ENCODE peak calls at places on chromosomes 1 and 21, in five cellular contexts. S is A549, Y is ovary, N is uterus, E is tibial nerve. Q is an unnamed sample.

GRCh38 chr1:45923343-45923742 is 119.9 kb downstream of the MAST2 start:
- DNase-seq in Y (no peak), E (no peak), N (no peak), S (no peak), Q (no peak)

GRCh38 chr1:24022611-24023359 is 42.7 kb upstream of the SRSF10 start:
- DNase-seq in S (peak; percentile 79), N (peak; percentile 61), E (no peak), Y (no peak), Q (no peak)

GRCh38 chr1:198577444-198577843 is 37.0 kb upstream of the ATP6V1G3 start:
- DNase-seq in S (no peak), N (no peak), Y (no peak), E (no peak), Q (no peak)

GRCh38 chr1:226050133-226050532 is 12.4 kb upstream of the H3-3A start:
- DNase-seq in E (no peak), Y (no peak), N (no peak), S (no peak), Q (no peak)

GRCh38 chr1:218524986-218525385 is 179.8 kb downstream of the TGFB2 start:
- DNase-seq in Y (no peak), N (no peak), E (no peak), S (no peak), Q (no peak)

GRCh38 chr1:145804235-145805045 is 19.5 kb downstream of the RNF115 start:
- DNase-seq in Y (no peak), E (no peak), N (no peak), S (no peak), Q (no peak)

GRCh38 chr1:111354584-111354983 is 63.9 kb downstream of the CHIA start:
- DNase-seq in N (no peak), S (no peak), E (no peak), Y (no peak), Q (no peak)

GRCh38 chr1:75233302-75233929 is 99.2 kb downstream of the LHX8 start:
- DNase-seq in Y (no peak), E (no peak), N (no peak), S (peak; percentile 2), Q (no peak)

GRCh38 chr1:53697671-53698380 is 41.1 kb downstream of the GLIS1 start:
- DNase-seq in Y (no peak), E (no peak), N (peak; percentile 27), S (no peak), Q (no peak)

GRCh38 chr1:98019747-98020146 is 98.9 kb upstream of the DPYD start:
- DNase-seq in Y (no peak), N (no peak), E (no peak), S (no peak), Q (no peak)

DNA sequence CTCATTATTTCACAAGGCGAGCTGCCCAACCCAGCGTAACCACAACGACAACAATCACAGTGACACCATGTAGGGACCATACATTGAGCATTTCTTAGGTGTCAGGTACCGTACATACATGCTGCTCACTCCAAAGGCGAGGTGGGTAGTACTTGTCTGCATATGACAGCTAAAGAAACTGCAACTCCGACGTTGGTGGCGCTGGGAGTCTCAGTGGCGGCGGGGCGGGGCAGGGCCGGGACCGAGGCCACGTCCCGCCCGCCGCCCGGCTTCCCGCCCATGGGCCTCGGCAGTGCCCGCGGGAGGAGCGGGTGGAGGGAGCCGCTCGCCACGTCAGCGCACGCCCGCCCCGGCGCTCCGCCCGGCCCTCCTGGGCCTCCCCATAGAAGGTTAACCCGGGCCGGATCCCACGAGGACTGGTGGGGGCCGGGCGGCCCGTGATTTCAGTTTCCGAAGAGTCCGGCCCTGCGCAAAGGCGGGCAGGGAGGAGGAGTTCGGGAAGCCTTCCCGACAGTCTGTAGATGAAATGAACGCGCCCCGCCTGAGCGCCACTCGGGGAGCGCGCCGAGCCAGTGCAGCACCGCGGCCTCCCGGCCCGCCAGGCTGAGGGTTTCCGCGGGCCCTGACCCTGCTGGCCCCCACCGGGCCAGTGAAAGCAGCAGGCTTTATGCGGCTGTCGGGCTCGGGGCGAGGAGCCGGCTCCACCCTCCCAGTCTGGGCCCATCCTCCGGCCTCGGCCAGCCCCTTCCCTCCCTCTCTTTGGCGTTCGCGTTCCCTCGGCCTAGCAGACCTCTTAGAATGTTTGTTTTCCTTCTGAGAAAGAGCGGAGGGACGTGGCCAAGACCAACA is 119.8 kb upstream of the JUN start:
- DNase-seq in E (peak; percentile 91), S (peak; percentile 56), N (peak; percentile 95), Y (peak; percentile 93), Q (peak; percentile 98)
- TF ChIP-seq POLR2A in E (peak; percentile 87), S (peak; percentile 80), N (peak; percentile 93), Y (peak; percentile 88), Q (peak; percentile 76)

GRCh38 chr1:151006331-151007052 is at the start of gene MINDY1:
- DNase-seq in Y (peak; percentile 78), E (peak; percentile 54), N (peak; percentile 81), S (peak; percentile 95), Q (no peak)
- TF ChIP-seq POLR2A in Y (peak; percentile 59), E (peak; percentile 48), N (peak; percentile 61), S (no peak), Q (no peak)

GRCh38 chr1:84570436-84571149 is 3.6 kb downstream of the CTBS start:
- DNase-seq in E (no peak), Y (no peak), S (no peak), N (no peak), Q (no peak)

GRCh38 chr1:84574936-84575335 is 696 bp upstream of the CTBS start:
- DNase-seq in Y (no peak), E (no peak), S (no peak), N (no peak), Q (no peak)

GRCh38 chr1:84571150-84571535 is 3.1 kb downstream of the CTBS start:
- DNase-seq in N (no peak), E (no peak), Y (no peak), S (no peak), Q (no peak)

GRCh38 chr1:84573481-84573966 is 716 bp downstream of the CTBS start:
- DNase-seq in N (no peak), Y (no peak), S (no peak), E (no peak), Q (no peak)

GRCh38 chr1:84573967-84574842 is at the start of gene CTBS:
- DNase-seq in Y (peak; percentile 89), E (peak; percentile 76), S (peak; percentile 72), N (peak; percentile 89), Q (peak; percentile 95)
- TF ChIP-seq POLR2A in Y (peak; percentile 72), E (peak; percentile 68), S (peak; percentile 61), N (peak; percentile 85), Q (peak; percentile 67)

DNA sequence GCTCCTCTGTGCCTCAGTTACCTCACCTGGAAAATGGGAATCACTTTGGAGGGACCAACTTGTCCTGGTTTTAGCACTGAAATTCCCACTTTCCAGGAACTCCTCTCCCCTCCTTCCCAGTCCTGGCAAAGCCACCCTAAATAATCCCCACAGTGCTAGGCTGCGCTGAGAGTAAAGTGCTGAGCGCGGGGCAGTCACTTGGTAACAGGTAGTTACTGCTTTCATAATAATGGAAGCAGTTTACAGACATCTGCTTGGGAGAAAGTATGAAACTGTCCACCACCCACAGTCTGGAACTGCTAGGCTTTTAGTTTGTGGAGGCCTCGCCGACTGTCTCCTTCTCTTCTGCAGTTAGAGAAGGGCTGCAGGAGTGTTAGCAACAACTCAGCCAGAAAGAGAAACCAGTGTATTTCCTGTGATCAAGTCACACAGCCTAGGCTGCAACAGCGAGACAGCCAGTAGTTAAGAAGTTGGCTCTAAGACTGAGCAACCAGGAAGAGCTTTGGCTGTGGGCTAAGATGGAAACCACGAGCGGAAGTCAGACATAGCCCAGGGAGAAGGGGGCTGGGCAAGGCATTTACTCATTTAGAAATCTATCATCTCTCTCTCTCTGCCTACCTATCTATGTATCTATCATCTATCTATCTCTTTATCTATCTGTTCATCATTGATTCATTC is 30.8 kb upstream of the ABCG1 start:
- DNase-seq in E (no peak), N (no peak), S (no peak), Y (no peak), Q (peak; percentile 92)
- TF ChIP-seq POLR2A in E (no peak), N (no peak), S (no peak), Y (no peak), Q (no peak)

GRCh38 chr1:151992345-151993083 is 1.1 kb downstream of the S100A10 start:
- DNase-seq in S (peak; percentile 87), Y (peak; percentile 85), E (peak; percentile 60), N (peak; percentile 78), Q (peak; percentile 96)
- TF ChIP-seq POLR2A in S (peak; percentile 39), Y (peak; percentile 43), E (no peak), N (peak; percentile 20), Q (peak; percentile 49)

GRCh38 chr1:59342801-59343575 is 46.1 kb downstream of the FGGY start:
- DNase-seq in E (no peak), Y (no peak), S (no peak), N (no peak), Q (no peak)
- TF ChIP-seq POLR2A in E (no peak), Y (no peak), S (no peak), N (no peak), Q (no peak)

DNA sequence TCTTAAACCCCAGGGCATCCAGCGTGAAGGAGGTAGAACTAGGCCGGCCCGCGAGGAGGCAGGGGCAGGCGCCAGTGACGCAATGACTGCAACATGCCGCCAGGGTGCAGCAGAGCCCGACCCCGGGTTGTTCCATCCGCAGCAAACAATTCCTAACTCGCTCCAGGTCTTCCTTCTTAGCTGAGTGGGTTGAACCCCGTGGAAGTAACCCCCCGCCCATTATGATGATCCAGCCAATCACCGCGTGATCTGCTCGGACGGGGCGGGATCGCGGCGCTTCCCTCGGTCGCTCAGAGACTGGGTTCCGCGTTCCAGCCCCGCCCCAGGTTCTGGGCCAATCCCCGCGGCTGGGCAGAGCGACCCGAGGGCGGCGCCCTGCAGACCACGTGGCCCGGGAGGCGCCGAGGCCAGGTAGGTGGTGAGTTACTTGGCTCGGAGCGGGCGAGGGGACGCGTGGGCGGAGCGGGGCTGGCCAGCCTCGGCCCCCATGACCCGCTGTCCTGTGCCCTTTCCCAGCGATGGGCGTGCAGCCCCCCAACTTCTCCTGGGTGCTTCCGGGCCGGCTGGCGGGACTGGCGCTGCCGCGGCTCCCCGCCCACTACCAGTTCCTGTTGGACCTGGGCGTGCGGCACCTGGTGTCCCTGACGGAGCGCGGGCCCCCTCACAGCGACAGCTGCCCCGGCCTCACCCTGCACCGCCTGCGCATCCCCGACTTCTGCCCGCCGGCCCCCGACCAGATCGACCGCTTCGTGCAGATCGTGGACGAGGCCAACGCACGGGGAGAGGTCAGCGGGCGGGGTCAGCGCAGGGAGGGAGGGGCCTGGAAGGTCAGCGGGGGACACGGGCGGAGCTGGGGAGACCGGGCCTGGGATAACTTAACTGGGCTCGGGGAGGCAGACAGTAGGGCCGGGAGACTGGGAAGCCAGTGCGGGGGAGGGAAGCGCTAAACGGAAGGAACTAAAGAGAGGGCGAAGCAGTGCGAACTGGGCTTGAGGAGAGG is at the start of gene DUSP23:
- DNase-seq in E (peak; percentile 94), S (peak; percentile 97), Y (peak; percentile 98), N (peak; percentile 97), Q (peak; percentile 100)
- TF ChIP-seq POLR2A in E (peak; percentile 48), S (peak; percentile 51), Y (peak; percentile 70), N (peak; percentile 84), Q (peak; percentile 47)

Q was measured in esophagus muscularis mucosa.